ENCODE peak calls at places on chromosome 4, in six cellular contexts. A is NCI-H2081, F is SHP77, G is GM10248, I is SW480, N is Calu3. W is an unnamed sample.
A peak's percentile ranks its signal among the peaks of the same experiment; 100 is the strongest.

GRCh38 chr4:145736241-145736831 is 56.4 kb downstream of the C4orf51 start:
- DNase-seq in I (no peak), F (peak; percentile 85), A (peak; percentile 45), G (no peak), N (no peak), W (no peak)

GRCh38 chr4:179125870-179126269 is 1683.6 kb upstream of the AGA start:
- DNase-seq in N (no peak), A (no peak), F (no peak), G (no peak), I (no peak), W (no peak)

GRCh38 chr4:67035501-67035900 is 509.8 kb downstream of the CENPC start:
- DNase-seq in I (no peak), G (no peak), F (peak; percentile 27), N (no peak), A (no peak), W (no peak)

GRCh38 chr4:77994194-77994721 is 62.9 kb upstream of the FRAS1 start:
- DNase-seq in I (peak; percentile 69), F (no peak), A (no peak), G (peak; percentile 15), N (peak; percentile 55), W (peak; percentile 20)

GRCh38 chr4:95027906-95028618 is 270.3 kb downstream of the BMPR1B start:
- DNase-seq in G (no peak), A (peak; percentile 55), I (no peak), N (no peak), F (no peak), W (no peak)

GRCh38 chr4:110510955-110511544 is 35.1 kb downstream of the ENPEP start:
- DNase-seq in F (peak; percentile 11), I (peak; percentile 50), G (peak; percentile 51), N (no peak), A (peak; percentile 36), W (no peak)

GRCh38 chr4:16752150-16752549 is 146.3 kb downstream of the LDB2 start:
- DNase-seq in A (no peak), I (no peak), N (no peak), F (no peak), G (no peak), W (no peak)

GRCh38 chr4:88158360-88159136 is at the start of gene ABCG2:
- DNase-seq in I (peak; percentile 49), N (peak; percentile 1), G (peak; percentile 38), F (no peak), A (peak; percentile 33), W (peak; percentile 48)

GRCh38 chr4:74364649-74365491 is at the start of gene EREG:
- DNase-seq in A (no peak), F (no peak), I (peak; percentile 62), N (peak; percentile 92), G (peak; percentile 25), W (peak; percentile 40)

GRCh38 chr4:128979934-128980333 is 113.4 kb downstream of the SCLT1 start:
- DNase-seq in G (no peak), I (no peak), A (no peak), N (no peak), F (no peak), W (no peak)

GRCh38 chr4:30847157-30847556 is 127.0 kb downstream of the PCDH7 start:
- DNase-seq in F (no peak), G (no peak), I (no peak), N (no peak), A (no peak), W (no peak)

GRCh38 chr4:116070283-116070682 is 956.9 kb upstream of the NDST4 start:
- DNase-seq in A (no peak), F (no peak), I (peak; percentile 39), G (no peak), N (no peak), W (no peak)

W was measured in B cell.